ENCODE peak calls at places on chromosomes 6 and 20, in four cellular contexts. One of them, this sample, is unnamed.

GRCh38 chr6:36444470-36444869 is 1.7 kb downstream of the KCTD20 start:
- DNase-seq in astrocyte of the spinal cord: peak
- DNase-seq in fibroblast of mammary gland: peak
- DNase-seq in foreskin fibroblast: peak
- DNase-seq in this sample: peak

GRCh38 chr6:129936329-129937165 is 75.4 kb upstream of the TMEM244 start:
- DNase-seq in fibroblast of mammary gland: peak
- DNase-seq in astrocyte of the spinal cord: peak
- DNase-seq in foreskin fibroblast: peak
- DNase-seq in this sample: peak

GRCh38 chr20:18815194-18815942 is 1.8 kb downstream of the SCP2D1 start:
- DNase-seq in astrocyte of the spinal cord: no peak
- DNase-seq in foreskin fibroblast: no peak
- DNase-seq in fibroblast of mammary gland: no peak
- DNase-seq in this sample: no peak

GRCh38 chr6:3534599-3534998 is 77.7 kb upstream of the SLC22A23 start:
- DNase-seq in fibroblast of mammary gland: peak
- DNase-seq in astrocyte of the spinal cord: peak
- DNase-seq in foreskin fibroblast: peak
- DNase-seq in this sample: peak

GRCh38 chr6:142871910-142872331 is 73.1 kb downstream of the HIVEP2 start:
- DNase-seq in astrocyte of the spinal cord: peak
- DNase-seq in foreskin fibroblast: peak
- DNase-seq in fibroblast of mammary gland: peak
- DNase-seq in this sample: peak

GRCh38 chr6:26383624-26384417 is 913 bp downstream of the BTN2A2 start:
- DNase-seq in foreskin fibroblast: peak
- DNase-seq in fibroblast of mammary gland: peak
- DNase-seq in astrocyte of the spinal cord: peak
- DNase-seq in this sample: peak

GRCh38 chr6:131054392-131055250 is 8.4 kb downstream of the EPB41L2 start:
- DNase-seq in astrocyte of the spinal cord: no peak
- DNase-seq in foreskin fibroblast: peak
- DNase-seq in fibroblast of mammary gland: no peak
- DNase-seq in this sample: no peak

GRCh38 chr6:57135885-57136284 is 36.2 kb upstream of the BAG2 start:
- DNase-seq in fibroblast of mammary gland: peak
- DNase-seq in astrocyte of the spinal cord: peak
- DNase-seq in foreskin fibroblast: peak
- DNase-seq in this sample: peak

GRCh38 chr6:130482645-130483390 is 117.0 kb downstream of the TMEM200A start:
- DNase-seq in astrocyte of the spinal cord: peak
- DNase-seq in foreskin fibroblast: peak
- DNase-seq in fibroblast of mammary gland: peak
- DNase-seq in this sample: peak

GRCh38 chr6:170316071-170316470 is 9.5 kb downstream of the FAM120B start:
- DNase-seq in fibroblast of mammary gland: no peak
- DNase-seq in foreskin fibroblast: no peak
- DNase-seq in astrocyte of the spinal cord: no peak
- DNase-seq in this sample: peak

GRCh38 chr20:9615118-9615517 is 100.7 kb downstream of the LAMP5 start:
- DNase-seq in fibroblast of mammary gland: no peak
- DNase-seq in astrocyte of the spinal cord: no peak
- DNase-seq in foreskin fibroblast: no peak
- DNase-seq in this sample: no peak

GRCh38 chr6:34673079-34673478 is 23.5 kb downstream of the ILRUN start:
- DNase-seq in astrocyte of the spinal cord: no peak
- DNase-seq in fibroblast of mammary gland: no peak
- DNase-seq in foreskin fibroblast: no peak
- DNase-seq in this sample: no peak

GRCh38 chr6:73854998-73855718 is 159.2 kb downstream of the CD109 start:
- DNase-seq in foreskin fibroblast: peak
- DNase-seq in astrocyte of the spinal cord: peak
- DNase-seq in fibroblast of mammary gland: peak
- DNase-seq in this sample: peak

GRCh38 chr20:50366270-50367103 is 143.7 kb upstream of the PTPN1 start:
- DNase-seq in astrocyte of the spinal cord: peak
- DNase-seq in foreskin fibroblast: peak
- DNase-seq in fibroblast of mammary gland: peak
- DNase-seq in this sample: peak

GRCh38 chr6:69233195-69233524 is 563.6 kb downstream of the LMBRD1 start:
- DNase-seq in foreskin fibroblast: no peak
- DNase-seq in fibroblast of mammary gland: no peak
- DNase-seq in astrocyte of the spinal cord: no peak
- DNase-seq in this sample: no peak

GRCh38 chr6:62775427-62776022 is 435.7 kb upstream of the FKBP1C start:
- DNase-seq in fibroblast of mammary gland: peak
- DNase-seq in foreskin fibroblast: peak
- DNase-seq in astrocyte of the spinal cord: no peak
- DNase-seq in this sample: peak

GRCh38 chr6:17173071-17173470 is 71.2 kb downstream of the STMND1 start:
- DNase-seq in astrocyte of the spinal cord: no peak
- DNase-seq in fibroblast of mammary gland: no peak
- DNase-seq in foreskin fibroblast: peak
- DNase-seq in this sample: no peak

GRCh38 chr6:17928514-17929430 is 58.7 kb downstream of the KIF13A start:
- DNase-seq in foreskin fibroblast: peak
- DNase-seq in astrocyte of the spinal cord: no peak
- DNase-seq in fibroblast of mammary gland: peak
- DNase-seq in this sample: peak

GRCh38 chr20:14830466-14830865 is 493.1 kb upstream of the FLRT3 start:
- DNase-seq in foreskin fibroblast: no peak
- DNase-seq in fibroblast of mammary gland: no peak
- DNase-seq in astrocyte of the spinal cord: no peak
- DNase-seq in this sample: no peak

GRCh38 chr6:30075987-30076311 is 380 bp upstream of the RNF39 start:
- DNase-seq in fibroblast of mammary gland: no peak
- DNase-seq in foreskin fibroblast: no peak
- DNase-seq in astrocyte of the spinal cord: no peak
- DNase-seq in this sample: no peak

GRCh38 chr20:52804455-52804966 is 167.6 kb upstream of the TSHZ2 start:
- DNase-seq in fibroblast of mammary gland: no peak
- DNase-seq in astrocyte of the spinal cord: no peak
- DNase-seq in foreskin fibroblast: no peak
- DNase-seq in this sample: no peak

GRCh38 chr20:41697861-41698559 is 79.8 kb upstream of the CHD6 start:
- DNase-seq in foreskin fibroblast: peak
- DNase-seq in fibroblast of mammary gland: peak
- DNase-seq in astrocyte of the spinal cord: peak
- DNase-seq in this sample: peak

GRCh38 chr20:49352821-49353220 is 75.0 kb upstream of the ZNFX1 start:
- DNase-seq in astrocyte of the spinal cord: no peak
- DNase-seq in foreskin fibroblast: no peak
- DNase-seq in fibroblast of mammary gland: no peak
- DNase-seq in this sample: no peak

GRCh38 chr6:71567562-71567961 is 279.0 kb downstream of the OGFRL1 start:
- DNase-seq in astrocyte of the spinal cord: no peak
- DNase-seq in fibroblast of mammary gland: no peak
- DNase-seq in foreskin fibroblast: no peak
- DNase-seq in this sample: no peak

GRCh38 chr6:167799033-167799933 is 27.4 kb upstream of the AFDN start:
- DNase-seq in astrocyte of the spinal cord: peak
- DNase-seq in foreskin fibroblast: no peak
- DNase-seq in fibroblast of mammary gland: no peak
- DNase-seq in this sample: peak

GRCh38 chr6:7052441-7052936 is 55.3 kb upstream of the RREB1 start:
- DNase-seq in fibroblast of mammary gland: peak
- DNase-seq in astrocyte of the spinal cord: peak
- DNase-seq in foreskin fibroblast: peak
- DNase-seq in this sample: peak

GRCh38 chr6:39302669-39303424 is 11.4 kb downstream of the KCNK17 start:
- DNase-seq in foreskin fibroblast: peak
- DNase-seq in fibroblast of mammary gland: peak
- DNase-seq in astrocyte of the spinal cord: peak
- DNase-seq in this sample: peak

GRCh38 chr6:127496471-127496870 is 22.7 kb downstream of the MTCL3 start:
- DNase-seq in foreskin fibroblast: peak
- DNase-seq in fibroblast of mammary gland: peak
- DNase-seq in astrocyte of the spinal cord: no peak
- DNase-seq in this sample: peak

GRCh38 chr6:162099685-162100084 is 627.9 kb downstream of the PRKN start:
- DNase-seq in fibroblast of mammary gland: peak
- DNase-seq in astrocyte of the spinal cord: peak
- DNase-seq in foreskin fibroblast: peak
- DNase-seq in this sample: peak

GRCh38 chr6:47391675-47392074 is 82.0 kb upstream of the TNFRSF21 start:
- DNase-seq in fibroblast of mammary gland: no peak
- DNase-seq in astrocyte of the spinal cord: no peak
- DNase-seq in foreskin fibroblast: no peak
- DNase-seq in this sample: no peak

GRCh38 chr6:16136536-16137450 is 7.9 kb downstream of the MYLIP start:
- DNase-seq in fibroblast of mammary gland: peak
- DNase-seq in foreskin fibroblast: peak
- DNase-seq in astrocyte of the spinal cord: peak
- DNase-seq in this sample: peak

GRCh38 chr6:30260036-30260504 is 46.9 kb upstream of the TRIM26 start:
- DNase-seq in astrocyte of the spinal cord: no peak
- DNase-seq in foreskin fibroblast: peak
- DNase-seq in fibroblast of mammary gland: no peak
- DNase-seq in this sample: peak

GRCh38 chr20:49987015-49987867 is 4.5 kb downstream of the SNAI1 start:
- DNase-seq in fibroblast of mammary gland: peak
- DNase-seq in foreskin fibroblast: peak
- DNase-seq in astrocyte of the spinal cord: no peak
- DNase-seq in this sample: peak

GRCh38 chr6:84926171-84926570 is 161.8 kb upstream of the TBX18 start:
- DNase-seq in fibroblast of mammary gland: peak
- DNase-seq in astrocyte of the spinal cord: no peak
- DNase-seq in foreskin fibroblast: peak
- DNase-seq in this sample: no peak

GRCh38 chr6:2133718-2134310 is 111.6 kb downstream of the GMDS start:
- DNase-seq in foreskin fibroblast: no peak
- DNase-seq in astrocyte of the spinal cord: no peak
- DNase-seq in fibroblast of mammary gland: no peak
- DNase-seq in this sample: no peak

DNA sequence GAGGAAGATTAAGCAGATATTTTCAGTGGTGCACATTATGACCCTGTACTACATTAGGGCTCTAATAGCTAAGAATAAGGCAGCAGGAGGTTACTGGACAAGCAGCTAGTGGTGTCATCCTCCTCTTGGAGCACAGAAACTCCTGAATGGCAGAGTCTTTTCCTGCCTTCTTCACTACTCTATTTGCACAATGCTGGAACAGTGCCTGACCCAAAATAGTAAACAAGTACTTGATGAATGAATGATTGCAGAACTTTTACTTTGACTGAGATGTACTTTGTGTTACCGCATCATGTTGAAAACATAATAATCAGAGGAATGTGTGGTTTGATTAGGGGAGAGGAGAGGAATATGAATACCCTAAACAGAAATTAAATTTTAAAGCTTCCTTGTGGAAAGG is 30.0 kb upstream of the UST start:
- DNase-seq in fibroblast of mammary gland: peak
- DNase-seq in astrocyte of the spinal cord: no peak
- DNase-seq in foreskin fibroblast: peak
- DNase-seq in this sample: peak
- TF ChIP-seq CTCF in fibroblast of mammary gland: no peak
- TF ChIP-seq CTCF in astrocyte of the spinal cord: no peak
- TF ChIP-seq CTCF in foreskin fibroblast: no peak
- TF ChIP-seq CTCF in this sample: no peak

GRCh38 chr6:158257425-158257759 is 54.9 kb upstream of the TULP4 start:
- DNase-seq in foreskin fibroblast: no peak
- DNase-seq in astrocyte of the spinal cord: no peak
- DNase-seq in fibroblast of mammary gland: no peak
- DNase-seq in this sample: no peak
- TF ChIP-seq CTCF in foreskin fibroblast: no peak
- TF ChIP-seq CTCF in astrocyte of the spinal cord: no peak
- TF ChIP-seq CTCF in fibroblast of mammary gland: no peak
- TF ChIP-seq CTCF in this sample: no peak

GRCh38 chr6:90574610-90575009 is 12.3 kb downstream of the MAP3K7 start:
- DNase-seq in foreskin fibroblast: peak
- DNase-seq in astrocyte of the spinal cord: peak
- DNase-seq in fibroblast of mammary gland: peak
- DNase-seq in this sample: peak
- TF ChIP-seq CTCF in foreskin fibroblast: no peak
- TF ChIP-seq CTCF in astrocyte of the spinal cord: peak
- TF ChIP-seq CTCF in fibroblast of mammary gland: peak
- TF ChIP-seq CTCF in this sample: peak

GRCh38 chr20:62971211-62971949 is 18.9 kb downstream of the SLC17A9 start:
- DNase-seq in foreskin fibroblast: no peak
- DNase-seq in astrocyte of the spinal cord: no peak
- DNase-seq in fibroblast of mammary gland: no peak
- DNase-seq in this sample: no peak
- TF ChIP-seq CTCF in foreskin fibroblast: no peak
- TF ChIP-seq CTCF in astrocyte of the spinal cord: no peak
- TF ChIP-seq CTCF in fibroblast of mammary gland: no peak
- TF ChIP-seq CTCF in this sample: no peak

DNA sequence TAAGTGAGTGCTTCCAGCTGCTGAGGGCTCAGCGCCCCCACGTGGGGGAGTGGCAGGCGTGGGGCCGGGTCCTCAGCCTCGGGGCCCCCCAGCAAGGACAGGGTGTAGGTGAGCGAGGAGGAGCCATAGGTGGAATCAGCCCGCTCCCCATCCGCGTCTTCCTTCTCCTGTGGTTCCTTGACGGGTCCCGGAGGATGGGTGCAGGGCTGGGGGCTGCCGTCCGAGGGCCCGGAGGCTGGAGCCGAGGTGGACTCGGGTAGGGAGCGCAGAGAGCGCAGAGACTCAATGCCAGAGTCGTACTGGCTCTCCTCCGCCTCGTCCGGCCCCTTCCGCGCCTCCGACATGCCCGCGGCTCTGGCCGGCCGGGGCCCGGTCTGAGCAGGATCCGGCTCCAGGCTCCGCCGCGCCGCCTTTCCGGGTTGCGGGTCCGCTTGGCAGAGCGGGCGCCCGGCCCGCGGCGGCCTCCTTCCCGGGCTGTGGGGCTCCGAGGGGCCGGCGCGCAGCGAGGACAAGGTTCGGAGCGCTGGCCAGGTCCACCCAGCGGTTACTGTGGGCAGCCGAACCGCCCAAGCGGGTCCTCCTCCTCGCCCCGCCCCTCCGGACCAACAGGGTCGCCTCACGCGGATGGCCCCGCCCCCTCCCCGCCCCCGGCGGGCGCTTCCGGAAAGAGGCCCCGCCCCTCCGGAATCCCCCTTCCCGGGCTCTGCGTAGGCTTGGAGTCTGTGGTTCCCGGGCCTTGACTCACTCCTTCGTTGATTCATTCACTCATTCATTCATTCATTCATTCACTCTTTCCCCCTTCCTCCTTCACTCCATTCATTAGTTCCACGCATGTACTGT is at the start of gene NFKBIE:
- DNase-seq in fibroblast of mammary gland: peak
- DNase-seq in foreskin fibroblast: peak
- DNase-seq in astrocyte of the spinal cord: peak
- DNase-seq in this sample: peak
- TF ChIP-seq CTCF in fibroblast of mammary gland: no peak
- TF ChIP-seq CTCF in foreskin fibroblast: no peak
- TF ChIP-seq CTCF in astrocyte of the spinal cord: peak
- TF ChIP-seq CTCF in this sample: peak

DNA sequence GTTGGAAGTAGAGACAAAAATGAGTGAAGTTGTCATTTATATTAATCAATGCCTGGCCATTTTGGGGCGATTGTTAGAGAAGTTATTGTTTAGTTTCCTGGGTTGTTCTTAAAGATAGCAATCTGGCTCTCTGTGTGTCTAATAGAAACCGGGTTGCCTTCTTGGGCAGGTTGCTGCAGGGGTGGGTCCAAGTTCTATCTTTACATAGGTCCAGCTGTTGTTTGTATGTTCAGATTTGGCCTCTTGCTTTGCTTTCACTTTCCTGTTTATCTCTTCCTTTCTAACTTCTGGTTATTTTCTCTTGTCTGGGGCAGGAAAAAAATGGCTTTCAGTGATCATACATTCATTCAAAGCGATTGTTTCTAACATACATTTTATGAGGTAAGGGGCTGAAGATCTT is 128.4 kb upstream of the NOX3 start:
- DNase-seq in astrocyte of the spinal cord: no peak
- DNase-seq in fibroblast of mammary gland: no peak
- DNase-seq in foreskin fibroblast: no peak
- DNase-seq in this sample: no peak
- TF ChIP-seq CTCF in astrocyte of the spinal cord: no peak
- TF ChIP-seq CTCF in fibroblast of mammary gland: no peak
- TF ChIP-seq CTCF in foreskin fibroblast: no peak
- TF ChIP-seq CTCF in this sample: no peak

This sample was measured in choroid plexus epithelial cell.